ENCODE peak calls at places on chromosome 12, in ten cellular contexts. E is retinal pigment epithelial cell; B is Caki2; X is T-cell; Z is H4; L is AG20443; V is ELR; U is cardiac muscle cell; D is activated CD4-positive, alpha-beta T cell treated with anti-CD3 and anti-CD28 coated beads for 48 hours; P is Panc1. H is an unnamed sample.

GRCh38 chr12:124098887-124099286 is 125.9 kb downstream of the ZNF664 start:
- DNase-seq in V (no peak), L (no peak), E (no peak), D (no peak), B (no peak), P (no peak), U (no peak), X (no peak), Z (no peak), H (no peak)

GRCh38 chr12:6547987-6548386 is 7.9 kb downstream of the IFFO1 start:
- DNase-seq in E (no peak), L (peak), U (no peak), P (no peak), V (peak), Z (no peak), B (peak), D (no peak), X (no peak), H (no peak)

GRCh38 chr12:51771008-51771407 is 77.5 kb downstream of the FIGNL2 start:
- DNase-seq in V (no peak), D (no peak), L (peak), X (no peak), Z (no peak), B (no peak), E (no peak), P (no peak), U (no peak), H (no peak)

GRCh38 chr12:75130811-75131210 is 78.8 kb downstream of the KCNC2 start:
- DNase-seq in Z (no peak), D (no peak), E (no peak), U (no peak), P (no peak), L (no peak), V (peak), B (no peak), X (no peak), H (no peak)

GRCh38 chr12:25557830-25558436 is 4.8 kb upstream of the LMNTD1 start:
- DNase-seq in B (peak), X (no peak), L (peak), V (peak), E (peak), Z (no peak), P (no peak), U (peak), D (peak), H (no peak)

GRCh38 chr12:70847871-70848270 is 72.7 kb downstream of the PTPRR start:
- DNase-seq in D (no peak), L (no peak), E (no peak), X (no peak), V (no peak), B (no peak), U (no peak), Z (no peak), P (no peak), H (no peak)

GRCh38 chr12:203462-204260 is 10.3 kb downstream of the SLC6A12 start:
- DNase-seq in V (no peak), E (no peak), D (no peak), U (peak), L (peak), Z (no peak), B (no peak), P (no peak), X (no peak), H (no peak)

GRCh38 chr12:114339626-114340025 is 66.3 kb downstream of the TBX5 start:
- DNase-seq in E (no peak), V (peak), P (no peak), Z (no peak), B (no peak), D (no peak), X (no peak), U (no peak), L (peak), H (no peak)

GRCh38 chr12:4116251-4117111 is 157.1 kb upstream of the CCND2 start:
- DNase-seq in D (no peak), E (no peak), B (no peak), V (peak), X (no peak), L (peak), U (no peak), Z (no peak), P (no peak), H (no peak)

GRCh38 chr12:1297639-1298038 is 296.7 kb downstream of the FBXL14 start:
- DNase-seq in V (peak), B (no peak), U (no peak), Z (no peak), X (no peak), E (no peak), L (no peak), D (no peak), P (no peak), H (no peak)

GRCh38 chr12:121578230-121579189 is 2.3 kb downstream of the KDM2B start:
- DNase-seq in D (peak), B (no peak), V (peak), X (no peak), U (peak), Z (no peak), E (no peak), P (no peak), L (peak), H (no peak)

GRCh38 chr12:14207946-14208612 is 157.4 kb upstream of the ATF7IP start:
- DNase-seq in L (no peak), E (no peak), P (no peak), B (no peak), D (no peak), V (no peak), Z (no peak), X (no peak), U (no peak), H (no peak)

GRCh38 chr12:49339464-49339861 is 2.5 kb upstream of the C1QL4 start:
- DNase-seq in V (no peak), Z (peak), B (no peak), E (no peak), U (no peak), L (peak), X (no peak), P (no peak), D (no peak), H (no peak)

GRCh38 chr12:111255261-111255660 is 113.6 kb downstream of the PHETA1 start:
- DNase-seq in V (no peak), Z (no peak), U (no peak), D (no peak), P (no peak), X (no peak), L (no peak), B (no peak), E (no peak), H (no peak)

GRCh38 chr12:109463776-109464175 is 13.3 kb downstream of the KCTD10 start:
- DNase-seq in L (peak), X (no peak), B (no peak), V (peak), E (no peak), P (no peak), U (no peak), D (no peak), Z (peak), H (no peak)

GRCh38 chr12:4117386-4118016 is 156.1 kb upstream of the CCND2 start:
- DNase-seq in U (no peak), P (no peak), L (no peak), B (no peak), V (no peak), X (no peak), D (no peak), Z (no peak), E (no peak), H (no peak)

GRCh38 chr12:65318186-65318685 is 39.8 kb downstream of the MSRB3 start:
- DNase-seq in B (no peak), X (no peak), D (no peak), L (no peak), Z (no peak), V (no peak), U (no peak), E (no peak), P (no peak), H (no peak)

GRCh38 chr12:47391566-47391965 is 311.8 kb upstream of the AMIGO2 start:
- DNase-seq in X (peak), V (no peak), L (no peak), B (no peak), Z (no peak), P (no peak), D (peak), E (no peak), U (no peak), H (no peak)

GRCh38 chr12:117686911-117687377 is 281.8 kb downstream of the KSR2 start:
- DNase-seq in V (peak), X (no peak), E (peak), L (peak), D (no peak), B (peak), Z (peak), P (peak), U (no peak), H (no peak)

GRCh38 chr12:74449872-74450271 is 87.8 kb upstream of the ATXN7L3B start:
- DNase-seq in D (no peak), L (no peak), E (peak), B (no peak), P (no peak), X (no peak), U (no peak), V (peak), Z (peak), H (no peak)

GRCh38 chr12:16605666-16606116 is 271 bp downstream of the LMO3 start:
- DNase-seq in Z (no peak), D (no peak), V (peak), X (no peak), B (no peak), E (no peak), U (peak), L (peak), P (no peak), H (no peak)

GRCh38 chr12:114682920-114683708 is 861 bp downstream of the TBX3 start:
- DNase-seq in E (no peak), Z (no peak), X (no peak), U (peak), B (no peak), P (no peak), D (no peak), V (peak), L (peak), H (no peak)

GRCh38 chr12:102417055-102417454 is 63.3 kb downstream of the IGF1 start:
- DNase-seq in U (no peak), P (no peak), Z (no peak), L (no peak), X (no peak), D (no peak), B (no peak), V (no peak), E (no peak), H (no peak)

GRCh38 chr12:110698171-110698902 is 9.4 kb upstream of the HVCN1 start:
- DNase-seq in D (peak), P (peak), E (peak), B (peak), L (peak), U (peak), V (peak), X (peak), Z (peak), H (peak)

GRCh38 chr12:21828779-21829178 is 54.3 kb upstream of the KCNJ8 start:
- DNase-seq in P (no peak), E (no peak), X (no peak), U (no peak), B (no peak), V (no peak), Z (no peak), D (no peak), L (peak), H (no peak)

GRCh38 chr12:38269897-38270296 is 46.7 kb upstream of the ALG10B start:
- DNase-seq in Z (no peak), L (no peak), U (no peak), B (no peak), E (no peak), V (no peak), P (no peak), D (no peak), X (no peak), H (no peak)

GRCh38 chr12:102955926-102956737 is 1.3 kb upstream of the ASCL1 start:
- DNase-seq in U (peak), L (peak), P (no peak), X (no peak), V (no peak), B (no peak), D (no peak), E (no peak), Z (no peak), H (no peak)